ENCODE peak calls at places on chromosomes 4 and X, in five cellular contexts. B is adrenal gland, T is body of pancreas, C is endothelial cell of umbilical vein, E is H1. F is an unnamed sample.
A peak's percentile ranks its signal among the peaks of the same experiment; 100 is the strongest.

GRCh38 chrX:115449742-115450141 is 111.2 kb upstream of the PLS3 start:
- DNase-seq in B (peak; percentile 59), T (peak; percentile 49), C (peak; percentile 85), E (no peak), F (peak; percentile 82)

GRCh38 chr4:173538903-173539445 is 8.9 kb upstream of the HAND2 start:
- DNase-seq in B (no peak), T (no peak), C (no peak), E (no peak), F (no peak)

GRCh38 chrX:120332394-120332793 is 21.1 kb upstream of the TMEM255A start:
- DNase-seq in B (no peak), T (no peak), C (no peak), E (no peak), F (no peak)

GRCh38 chrX:20620301-20620700 is 353.6 kb upstream of the RPS6KA3 start:
- DNase-seq in B (no peak), T (no peak), C (no peak), E (no peak), F (no peak)

GRCh38 chr4:176383273-176384077 is 63.7 kb downstream of the SPCS3 start:
- DNase-seq in B (no peak), T (no peak), C (peak; percentile 95), E (no peak), F (no peak)

GRCh38 chr4:16636304-16636703 is 262.1 kb downstream of the LDB2 start:
- DNase-seq in B (no peak), T (no peak), C (no peak), E (no peak), F (no peak)

GRCh38 chr4:142156246-142156645 is 519.9 kb downstream of the IL15 start:
- DNase-seq in B (no peak), T (no peak), C (no peak), E (no peak), F (no peak)

GRCh38 chr4:183858011-183858615 is 47.0 kb upstream of the STOX2 start:
- DNase-seq in B (no peak), T (no peak), C (no peak), E (no peak), F (no peak)

GRCh38 chr4:8289956-8290700 is 20.6 kb downstream of the HTRA3 start:
- DNase-seq in B (no peak), T (no peak), C (no peak), E (no peak), F (peak; percentile 8)

GRCh38 chr4:177010421-177010820 is 217.7 kb upstream of the VEGFC start:
- DNase-seq in B (no peak), T (no peak), C (no peak), E (no peak), F (no peak)

GRCh38 chrX:110678591-110678990 is 117.0 kb downstream of the CHRDL1 start:
- DNase-seq in B (no peak), T (no peak), C (no peak), E (no peak), F (no peak)

GRCh38 chr4:8103421-8103820 is 55.2 kb downstream of the ABLIM2 start:
- DNase-seq in B (no peak), T (no peak), C (no peak), E (no peak), F (no peak)

GRCh38 chr4:32119907-32120306 is 1399.7 kb downstream of the PCDH7 start:
- DNase-seq in B (no peak), T (no peak), C (no peak), E (no peak), F (no peak)

GRCh38 chr4:158280856-158281255 is 70.6 kb downstream of the TMEM144 start:
- DNase-seq in B (no peak), T (no peak), C (no peak), E (no peak), F (no peak)

GRCh38 chr4:156255608-156256007 is 301.9 kb upstream of the CTSO start:
- DNase-seq in B (no peak), T (no peak), C (no peak), E (no peak), F (no peak)

GRCh38 chr4:185112104-185112503 is 31.0 kb upstream of the SLC25A4 start:
- DNase-seq in B (peak; percentile 76), T (peak; percentile 38), C (peak; percentile 95), E (no peak), F (peak; percentile 56)

GRCh38 chrX:153853180-153853901 is 23.0 kb upstream of the PDZD4 start:
- DNase-seq in B (no peak), T (no peak), C (no peak), E (no peak), F (no peak)

GRCh38 chr4:28518781-28519180 is 1658.1 kb downstream of the STIM2 start:
- DNase-seq in B (no peak), T (no peak), C (no peak), E (no peak), F (no peak)

GRCh38 chrX:80216086-80216485 is 201.5 kb downstream of the TBX22 start:
- DNase-seq in B (no peak), T (no peak), C (no peak), E (no peak), F (no peak)

GRCh38 chrX:38656350-38656915 is 95.1 kb downstream of the TSPAN7 start:
- DNase-seq in B (no peak), T (no peak), C (no peak), E (no peak), F (no peak)

GRCh38 chrX:38654302-38654701 is 93.0 kb downstream of the TSPAN7 start:
- DNase-seq in B (no peak), T (no peak), C (peak; percentile 43), E (no peak), F (no peak)

GRCh38 chrX:38649674-38650647 is 88.6 kb downstream of the TSPAN7 start:
- DNase-seq in B (no peak), T (no peak), C (no peak), E (no peak), F (no peak)

GRCh38 chrX:38651625-38652601 is 90.6 kb downstream of the TSPAN7 start:
- DNase-seq in B (no peak), T (no peak), C (no peak), E (no peak), F (no peak)

GRCh38 chrX:38652934-38653442 is 91.6 kb downstream of the TSPAN7 start:
- DNase-seq in B (no peak), T (no peak), C (no peak), E (no peak), F (no peak)
- TF ChIP-seq POLR2A in B (no peak), T (no peak), C (no peak), E (no peak), F (no peak)

DNA sequence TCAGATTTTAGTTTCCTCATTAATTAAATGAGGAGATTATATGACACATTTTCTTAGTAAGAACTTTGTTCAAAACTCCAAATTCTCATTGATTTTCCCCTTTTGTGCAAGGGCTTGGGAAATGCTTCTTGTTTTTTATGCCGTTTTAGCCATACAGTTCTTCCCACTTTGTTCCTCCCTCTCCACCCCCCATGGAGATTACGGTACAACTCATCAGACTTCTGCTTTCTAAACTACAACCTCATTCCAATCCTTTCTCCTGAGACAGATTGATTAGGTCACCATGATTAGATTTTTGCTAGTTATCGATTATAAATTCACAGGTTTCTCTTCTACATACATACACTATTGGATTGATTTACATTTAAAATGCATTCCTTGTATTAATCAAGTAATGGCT is 10.9 kb upstream of the BBS7 start:
- DNase-seq in B (no peak), T (no peak), C (no peak), E (no peak), F (no peak)
- TF ChIP-seq POLR2A in B (no peak), T (no peak), C (no peak), E (no peak), F (no peak)

GRCh38 chrX:103687073-103687695 is 685 bp upstream of the MORF4L2 start:
- DNase-seq in B (peak; percentile 87), T (peak; percentile 85), C (no peak), E (no peak), F (peak; percentile 92)
- TF ChIP-seq POLR2A in B (peak; percentile 51), T (peak; percentile 54), C (peak; percentile 42), E (no peak), F (peak; percentile 53)

DNA sequence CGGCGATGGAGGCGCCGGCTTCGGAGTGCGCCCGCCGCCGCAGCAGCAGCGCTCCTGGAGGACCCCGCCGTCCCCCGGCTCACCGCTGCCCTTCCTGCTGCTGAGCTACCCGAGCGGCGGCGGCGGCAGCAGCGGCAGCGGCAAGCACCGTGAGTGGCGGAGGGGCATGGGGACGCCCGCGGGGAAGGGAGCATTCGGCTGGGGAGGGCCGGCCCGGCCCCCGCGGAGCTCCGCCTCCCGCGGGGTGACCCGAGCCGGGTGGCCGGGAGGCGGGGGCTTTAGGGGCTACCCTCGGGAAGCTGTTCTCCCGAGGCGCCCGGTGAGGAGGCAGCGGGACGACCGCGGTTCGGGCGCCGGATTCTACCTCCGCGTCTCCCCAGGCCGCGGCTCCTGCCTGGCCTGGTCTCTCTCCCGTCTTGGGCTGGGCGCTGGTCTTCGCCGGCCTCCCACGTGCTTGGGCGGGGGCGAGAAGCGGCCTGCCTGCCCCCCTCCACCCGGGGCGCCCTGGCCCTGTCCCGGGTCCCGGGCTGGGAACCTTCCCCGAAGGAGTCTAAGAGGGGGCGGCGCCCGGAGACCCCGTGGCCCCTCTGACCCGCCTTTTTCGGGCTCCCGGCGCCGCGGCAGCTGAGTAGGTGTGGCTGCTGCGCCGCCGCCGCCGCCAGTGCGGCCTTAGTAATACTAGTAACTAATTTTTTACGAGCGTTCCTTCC is 16.5 kb upstream of the RUFY3 start:
- DNase-seq in B (peak; percentile 76), T (peak; percentile 61), C (peak; percentile 71), E (no peak), F (peak; percentile 71)
- TF ChIP-seq POLR2A in B (peak; percentile 68), T (peak; percentile 71), C (no peak), E (peak; percentile 54), F (peak; percentile 36)

GRCh38 chr4:119300072-119300387 is 21.9 kb downstream of the FABP2 start:
- DNase-seq in B (peak; percentile 55), T (peak; percentile 56), C (peak; percentile 68), E (no peak), F (peak; percentile 36)
- TF ChIP-seq POLR2A in B (no peak), T (no peak), C (no peak), E (no peak), F (no peak)

DNA sequence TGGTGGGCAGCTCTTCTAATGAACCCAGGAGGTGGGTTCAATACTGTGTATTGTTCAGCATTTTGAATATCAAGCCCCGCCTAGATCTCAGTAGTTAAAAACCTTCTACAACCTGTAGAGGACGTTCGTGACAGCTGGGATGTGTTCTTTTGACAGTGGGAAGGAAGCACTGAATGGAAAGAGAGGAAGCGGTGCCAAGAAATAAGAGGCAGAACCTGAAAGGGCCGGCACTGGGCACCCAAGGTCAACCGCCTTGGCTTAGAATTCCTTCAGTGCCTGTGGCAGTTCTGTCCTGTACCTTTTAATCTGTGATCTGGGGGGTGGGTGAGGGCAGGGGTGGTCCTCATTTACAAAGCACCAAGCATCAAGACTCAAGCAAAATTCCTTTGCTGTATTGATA is 73.1 kb downstream of the CC2D2A start:
- DNase-seq in B (peak; percentile 51), T (peak; percentile 59), C (no peak), E (no peak), F (no peak)
- TF ChIP-seq POLR2A in B (no peak), T (no peak), C (no peak), E (no peak), F (no peak)

F was measured in ovary.